ENCODE peak calls at places on chromosomes 4 and X, in eight cellular contexts. E, C, D, N, B, S, Q and M are unnamed samples.

GRCh38 chr4:23888421-23889319 is 1.2 kb downstream of the PPARGC1A start:
- DNase-seq in Q (no peak), B (peak; percentile 71), S (peak; percentile 21), E (peak; percentile 16), D (no peak), C (no peak), N (no peak), M (no peak)

GRCh38 chr4:104971458-104971857 is 175.2 kb upstream of the TET2 start:
- DNase-seq in D (no peak), N (no peak), Q (no peak), S (no peak), E (no peak), B (no peak), C (no peak), M (no peak)

GRCh38 chr4:184648220-184649025 is 824 bp downstream of the CASP3 start:
- DNase-seq in E (peak; percentile 64), C (peak; percentile 68), S (peak; percentile 54), N (peak; percentile 80), Q (peak; percentile 44), D (peak; percentile 76), B (peak; percentile 61), M (peak; percentile 54)

GRCh38 chr4:74181225-74181624 is 23.3 kb downstream of the MTHFD2L start:
- DNase-seq in D (no peak), B (peak; percentile 49), S (no peak), E (no peak), N (no peak), C (no peak), Q (no peak), M (no peak)

GRCh38 chrX:47166126-47166525 is 21.1 kb downstream of the RBM10 start:
- DNase-seq in S (no peak), C (no peak), E (no peak), N (no peak), B (peak; percentile 62), Q (no peak), D (no peak), M (no peak)

GRCh38 chr4:139457318-139457717 is 3.4 kb downstream of the RAB33B start:
- DNase-seq in Q (no peak), N (no peak), S (no peak), E (no peak), C (no peak), D (no peak), B (no peak), M (no peak)

GRCh38 chr4:176875026-176875425 is 82.3 kb upstream of the VEGFC start:
- DNase-seq in C (no peak), E (no peak), Q (no peak), N (no peak), S (no peak), D (no peak), B (no peak), M (no peak)

GRCh38 chr4:162163892-162164759 is at the start of gene FSTL5:
- DNase-seq in E (no peak), B (peak; percentile 45), D (peak; percentile 5), C (peak; percentile 99), N (no peak), S (peak; percentile 99), Q (peak; percentile 5), M (peak; percentile 90)

GRCh38 chr4:67048530-67048929 is 496.8 kb downstream of the CENPC start:
- DNase-seq in D (no peak), E (no peak), B (no peak), S (no peak), N (no peak), C (no peak), Q (no peak), M (no peak)

GRCh38 chrX:53047228-53047627 is 1.4 kb upstream of the GPR173 start:
- DNase-seq in Q (no peak), N (no peak), B (no peak), C (no peak), D (no peak), E (no peak), S (peak; percentile 28), M (peak; percentile 42)

GRCh38 chrX:16484338-16484737 is 165.6 kb upstream of the S100G start:
- DNase-seq in B (peak; percentile 73), E (no peak), Q (no peak), N (no peak), C (no peak), S (no peak), D (no peak), M (peak; percentile 42)

GRCh38 chr4:107834241-107834856 is 9.6 kb downstream of the SGMS2 start:
- DNase-seq in C (peak; percentile 16), E (no peak), D (no peak), Q (no peak), B (no peak), S (no peak), N (no peak), M (no peak)

GRCh38 chr4:39312821-39313220 is 53.3 kb downstream of the RFC1 start:
- DNase-seq in E (no peak), D (no peak), S (no peak), N (no peak), C (no peak), Q (no peak), B (no peak), M (no peak)

GRCh38 chr4:19983072-19983471 is 268.6 kb upstream of the SLIT2 start:
- DNase-seq in D (no peak), B (peak; percentile 95), C (no peak), E (no peak), N (no peak), S (no peak), Q (no peak), M (peak; percentile 55)

GRCh38 chr4:102599887-102600286 is 98.7 kb downstream of the NFKB1 start:
- DNase-seq in B (no peak), E (no peak), Q (no peak), D (no peak), C (no peak), N (no peak), S (no peak), M (no peak)

GRCh38 chr4:159297088-159297487 is 194.2 kb downstream of the RAPGEF2 start:
- DNase-seq in Q (no peak), C (no peak), B (no peak), S (no peak), N (no peak), E (no peak), D (no peak), M (no peak)

GRCh38 chrX:32749075-32749474 is 462.3 kb downstream of the DMD start:
- DNase-seq in B (peak; percentile 3), N (no peak), E (no peak), D (no peak), C (no peak), Q (no peak), S (no peak), M (no peak)

GRCh38 chrX:106874075-106874474 is 29.1 kb downstream of the RIPPLY1 start:
- DNase-seq in C (peak; percentile 5), Q (no peak), N (no peak), E (no peak), S (peak; percentile 38), D (no peak), B (peak; percentile 32), M (peak; percentile 47)

GRCh38 chr4:169811476-169811875 is 53.7 kb upstream of the HPF1 start:
- DNase-seq in N (no peak), D (no peak), Q (no peak), B (no peak), S (no peak), C (no peak), E (no peak), M (peak; percentile 31)

GRCh38 chr4:13611283-13611842 is 16.2 kb downstream of the BOD1L1 start:
- DNase-seq in S (no peak), D (peak; percentile 36), B (peak; percentile 34), E (no peak), Q (no peak), C (no peak), N (no peak), M (no peak)

GRCh38 chr4:183402771-183403170 is 41.7 kb upstream of the CDKN2AIP start:
- DNase-seq in Q (no peak), C (no peak), S (no peak), B (no peak), D (no peak), N (no peak), E (no peak), M (peak; percentile 86)

DNA sequence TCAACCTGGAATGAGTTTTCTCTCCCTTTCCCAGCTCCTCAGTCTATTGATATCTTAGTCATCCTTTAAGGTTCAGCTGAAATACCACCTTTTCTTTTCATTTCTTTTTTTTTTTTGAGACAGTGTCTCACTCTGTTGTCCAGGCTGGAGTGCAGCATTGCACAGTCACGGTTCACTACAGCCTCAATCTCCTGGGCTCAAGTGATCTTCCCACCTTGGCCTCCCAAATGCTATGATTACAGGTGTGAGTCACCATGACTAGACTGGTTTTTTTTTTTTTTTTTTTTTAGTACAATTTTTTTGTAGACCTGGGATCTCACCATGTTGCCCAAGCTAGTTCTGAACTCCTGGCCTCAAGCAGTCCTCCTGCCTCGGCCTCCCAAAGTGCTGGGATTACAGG is 28.9 kb downstream of the AFF1 start:
- DNase-seq in D (no peak), Q (no peak), N (no peak), S (no peak), E (no peak), B (no peak), C (no peak), M (no peak)
- H3K4me1 ChIP-seq in D (peaks cover 44% of the 10 kb centered on the region), Q (peaks cover 11% of the 10 kb centered on the region), N (peaks cover 51% of the 10 kb centered on the region), S (peaks cover 75% of the 10 kb centered on the region), E (peaks cover 6% of the 10 kb centered on the region), B (peaks cover 55% of the 10 kb centered on the region), C (peaks cover 27% of the 10 kb centered on the region), M (peaks cover 86% of the 10 kb centered on the region)

GRCh38 chr4:71027611-71028010 is 34.2 kb downstream of the DCK start:
- DNase-seq in C (no peak), S (no peak), E (no peak), B (no peak), Q (no peak), D (no peak), N (no peak), M (no peak)
- H3K36me3 ChIP-seq in C (no peaks in the 10 kb centered on the region), S (no peaks in the 10 kb centered on the region), E (no peaks in the 10 kb centered on the region), B (peaks cover 5% of the 10 kb centered on the region), Q (peaks cover 22% of the 10 kb centered on the region), D (no peaks in the 10 kb centered on the region), N (peaks cover 68% of the 10 kb centered on the region), M (peaks cover 4% of the 10 kb centered on the region)

DNA sequence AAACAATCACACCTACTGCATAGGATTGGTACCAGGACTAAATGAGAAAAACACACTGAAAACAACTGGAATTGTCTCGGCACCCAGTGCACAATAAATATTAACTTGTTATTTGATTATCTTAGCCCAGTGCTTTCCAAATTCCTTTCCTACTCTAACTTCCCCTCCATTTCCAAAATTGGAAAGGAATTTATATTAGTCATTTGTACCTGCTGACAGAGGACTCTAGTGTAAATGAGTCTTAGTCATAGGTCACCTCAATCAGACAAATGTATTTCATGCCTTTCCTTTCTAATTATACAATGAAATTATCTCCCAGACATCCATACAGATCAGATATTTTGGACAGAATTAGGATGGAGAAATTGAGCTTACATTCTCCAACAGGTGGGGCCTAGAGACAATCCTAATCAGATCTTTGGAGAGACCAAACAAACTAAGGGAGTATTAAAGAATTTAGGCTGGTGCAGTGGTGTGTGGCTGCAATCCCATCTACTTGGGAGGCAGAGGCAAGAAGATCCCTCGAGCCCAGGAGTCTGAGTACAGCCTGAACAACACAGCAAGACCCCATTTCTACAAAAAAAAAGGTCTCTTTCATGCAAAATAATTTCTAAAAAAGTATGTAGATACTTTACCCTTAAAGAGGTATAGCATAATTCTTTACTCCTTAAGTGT is 10.1 kb downstream of the SH3D19 start:
- DNase-seq in S (no peak), E (no peak), N (no peak), B (peak; percentile 20), C (no peak), D (no peak), Q (no peak), M (no peak)
- H3K4me3 ChIP-seq in S (no peak overlapping the region), E (no peak overlapping the region), N (no peak overlapping the region), B (no peak overlapping the region), C (no peak overlapping the region), D (no peak overlapping the region), Q (no peak overlapping the region), M (no peak overlapping the region)

GRCh38 chr4:6751611-6752485 is 30.7 kb upstream of the KIAA0232 start:
- DNase-seq in Q (no peak), B (no peak), E (no peak), D (no peak), C (peak; percentile 30), N (no peak), S (no peak), M (no peak)
- H3K4me1 ChIP-seq in Q (no peaks in the 10 kb centered on the region), B (peaks cover 6% of the 10 kb centered on the region), E (peaks cover 6% of the 10 kb centered on the region), D (peaks cover 32% of the 10 kb centered on the region), C (no peaks in the 10 kb centered on the region), N (peaks cover 21% of the 10 kb centered on the region), S (no peaks in the 10 kb centered on the region), M (no peaks in the 10 kb centered on the region)